ENCODE peak calls at places on chromosomes 4 and X, in five cellular contexts. Z is NCI-H1092 treated with DMSO at 0.1 percent for 48 hours, E is kidney tubule cell, T is NCI-H2171, I is HEK293T. G is an unnamed sample.

GRCh38 chr4:187236491-187236890 is 512.8 kb upstream of the FAT1 start:
- DNase-seq in Z (no peak), E (peak), T (no peak), I (no peak), G (no peak)

GRCh38 chrX:81925812-81926211 is 723.9 kb downstream of the SH3BGRL start:
- DNase-seq in Z (no peak), E (no peak), T (no peak), I (no peak), G (no peak)

GRCh38 chr4:41514765-41515481 is 23.0 kb upstream of the LIMCH1 start:
- DNase-seq in Z (no peak), E (no peak), T (no peak), I (no peak), G (no peak)

GRCh38 chr4:109816082-109816442 is 500 bp downstream of the GAR1 start:
- DNase-seq in Z (no peak), E (peak), T (no peak), I (no peak), G (no peak)

GRCh38 chr4:162582180-162582579 is 418.4 kb upstream of the FSTL5 start:
- DNase-seq in Z (no peak), E (no peak), T (no peak), I (no peak), G (no peak)

GRCh38 chrX:151984328-151984727 is 9.9 kb upstream of the GABRE start:
- DNase-seq in Z (no peak), E (peak), T (no peak), I (no peak), G (no peak)

GRCh38 chrX:40171513-40172168 is 73.9 kb upstream of the BCOR start:
- DNase-seq in Z (peak), E (peak), T (no peak), I (no peak), G (no peak)

GRCh38 chr4:18033111-18034085 is 11.8 kb upstream of the LCORL start:
- DNase-seq in Z (no peak), E (no peak), T (no peak), I (no peak), G (no peak)

GRCh38 chr4:73675623-73676022 is 55.4 kb upstream of the RASSF6 start:
- DNase-seq in Z (peak), E (peak), T (no peak), I (no peak), G (no peak)

GRCh38 chrX:131366387-131366786 is 77.3 kb upstream of the IGSF1 start:
- DNase-seq in Z (no peak), E (peak), T (no peak), I (peak), G (no peak)